ENCODE peak calls at places on chromosome 16, in nine cellular contexts. Y, Q, D, I, H, K, F, E and W are unnamed samples.

GRCh38 chr16:29820271-29820701 is at the start of gene MVP:
- DNase-seq in Y (peak), Q (no peak), D (peak), I (peak), H (no peak), K (peak), F (no peak), E (no peak), W (peak)

GRCh38 chr16:85082553-85083050 is 29.7 kb downstream of the CIBAR2 start:
- DNase-seq in Y (no peak), Q (no peak), D (no peak), I (no peak), H (peak), K (no peak), F (no peak), E (no peak), W (no peak)

GRCh38 chr16:88068476-88069396 is 117.5 kb downstream of the BANP start:
- DNase-seq in Y (no peak), Q (no peak), D (no peak), I (no peak), H (peak), K (no peak), F (no peak), E (no peak), W (no peak)

GRCh38 chr16:77637939-77638338 is 84.4 kb upstream of the NUDT7 start:
- DNase-seq in Y (no peak), Q (no peak), D (no peak), I (no peak), H (no peak), K (no peak), F (no peak), E (no peak), W (no peak)

GRCh38 chr16:53504161-53504663 is 1.2 kb upstream of the AKTIP start:
- DNase-seq in Y (peak), Q (no peak), D (no peak), I (peak), H (peak), K (peak), F (no peak), E (no peak), W (peak)

GRCh38 chr16:21150375-21151001 is at the start of gene DNAH3:
- DNase-seq in Y (peak), Q (no peak), D (no peak), I (no peak), H (no peak), K (no peak), F (peak), E (no peak), W (no peak)

GRCh38 chr16:85094176-85094805 is 18.0 kb downstream of the CIBAR2 start:
- DNase-seq in Y (no peak), Q (no peak), D (no peak), I (no peak), H (no peak), K (no peak), F (no peak), E (no peak), W (no peak)

GRCh38 chr16:68257906-68258800 is 6.2 kb upstream of the SLC7A6 start:
- DNase-seq in Y (peak), Q (peak), D (no peak), I (no peak), H (peak), K (peak), F (no peak), E (no peak), W (peak)

GRCh38 chr16:19184823-19185509 is 16.9 kb downstream of the SYT17 start:
- DNase-seq in Y (no peak), Q (no peak), D (no peak), I (no peak), H (no peak), K (no peak), F (no peak), E (no peak), W (no peak)

GRCh38 chr16:77780378-77780837 is 8.0 kb upstream of the VAT1L start:
- DNase-seq in Y (peak), Q (peak), D (no peak), I (no peak), H (peak), K (peak), F (no peak), E (no peak), W (no peak)

GRCh38 chr16:66695935-66696668 is 441 bp downstream of the CMTM4 start:
- DNase-seq in Y (peak), Q (no peak), D (peak), I (no peak), H (peak), K (no peak), F (peak), E (no peak), W (no peak)

GRCh38 chr16:69481901-69482341 is 57.5 kb downstream of the CYB5B start:
- DNase-seq in Y (peak), Q (no peak), D (no peak), I (no peak), H (peak), K (peak), F (no peak), E (no peak), W (no peak)

GRCh38 chr16:5615868-5616642 is 518.5 kb upstream of the EEF2KMT start:
- DNase-seq in Y (no peak), Q (peak), D (no peak), I (peak), H (peak), K (peak), F (no peak), E (no peak), W (no peak)

GRCh38 chr16:35480988-35481387 is 2021.6 kb downstream of the TP53TG3F start:
- DNase-seq in Y (no peak), Q (no peak), D (no peak), I (no peak), H (no peak), K (no peak), F (no peak), E (no peak), W (no peak)

GRCh38 chr16:558298-559020 is 1.7 kb upstream of the PRR35 start:
- DNase-seq in Y (no peak), Q (no peak), D (no peak), I (no peak), H (no peak), K (no peak), F (no peak), E (no peak), W (no peak)

GRCh38 chr16:21194771-21195301 is 16.5 kb downstream of the ZP2 start:
- DNase-seq in Y (peak), Q (no peak), D (no peak), I (no peak), H (no peak), K (peak), F (no peak), E (no peak), W (peak)

GRCh38 chr16:28182183-28182582 is 29.6 kb downstream of the XPO6 start:
- DNase-seq in Y (no peak), Q (no peak), D (no peak), I (peak), H (no peak), K (no peak), F (no peak), E (no peak), W (peak)